ENCODE peak calls at places on chromosomes 5 and 9, in eight cellular contexts. O, D, W, C, I, V, N and L are unnamed samples.

GRCh38 chr5:127092690-127093089 is 19.4 kb upstream of the C5orf63 start:
- DNase-seq in O (no peak), D (no peak), W (peak; percentile 67), C (no peak), I (no peak), V (no peak), N (no peak), L (no peak)

GRCh38 chr5:88438006-88438405 is 169.4 kb upstream of the TMEM161B start:
- DNase-seq in O (no peak), D (peak; percentile 5), W (peak; percentile 38), C (no peak), I (no peak), V (no peak), N (no peak), L (no peak)

GRCh38 chr5:106167766-106168165 is 1503.0 kb downstream of the EFNA5 start:
- DNase-seq in O (no peak), D (no peak), W (peak; percentile 4), C (no peak), I (no peak), V (no peak), N (no peak), L (no peak)

GRCh38 chr5:128774605-128775004 is 190.7 kb upstream of the SLC27A6 start:
- DNase-seq in O (no peak), D (no peak), W (peak; percentile 95), C (no peak), I (no peak), V (no peak), N (no peak), L (no peak)

GRCh38 chr5:15850939-15851341 is 328.7 kb downstream of the MARCHF11 start:
- DNase-seq in O (no peak), D (no peak), W (no peak), C (no peak), I (no peak), V (no peak), N (no peak), L (no peak)

GRCh38 chr9:33024966-33025571 is at the start of gene DNAJA1:
- DNase-seq in O (peak; percentile 93), D (peak; percentile 79), W (peak; percentile 79), C (peak; percentile 95), I (peak; percentile 97), V (peak; percentile 95), N (peak; percentile 95), L (peak; percentile 97)

GRCh38 chr9:1870915-1871314 is 144.2 kb upstream of the SMARCA2 start:
- DNase-seq in O (no peak), D (no peak), W (no peak), C (no peak), I (no peak), V (no peak), N (no peak), L (no peak)

GRCh38 chr5:81513982-81514381 is 120.0 kb upstream of the ACOT12 start:
- DNase-seq in O (no peak), D (peak; percentile 5), W (no peak), C (peak; percentile 46), I (no peak), V (no peak), N (no peak), L (no peak)

GRCh38 chr9:136292591-136293448 is 11.1 kb downstream of the CCDC187 start:
- DNase-seq in O (no peak), D (no peak), W (no peak), C (no peak), I (peak; percentile 21), V (no peak), N (no peak), L (no peak)

GRCh38 chr5:125408582-125409069 is 662.2 kb upstream of the ZNF608 start:
- DNase-seq in O (no peak), D (peak; percentile 18), W (peak; percentile 95), C (no peak), I (no peak), V (no peak), N (peak; percentile 35), L (no peak)

GRCh38 chr9:87535817-87536539 is 38.3 kb downstream of the DAPK1 start:
- DNase-seq in O (no peak), D (no peak), W (no peak), C (peak; percentile 35), I (no peak), V (no peak), N (no peak), L (no peak)

GRCh38 chr9:114155263-114155966 is at the start of gene COL27A1:
- DNase-seq in O (peak; percentile 66), D (peak; percentile 82), W (peak; percentile 35), C (peak; percentile 51), I (peak; percentile 87), V (peak; percentile 85), N (peak; percentile 82), L (peak; percentile 91)

GRCh38 chr9:114154597-114155102 is 687 bp upstream of the COL27A1 start:
- DNase-seq in O (no peak), D (no peak), W (peak; percentile 23), C (no peak), I (no peak), V (no peak), N (no peak), L (no peak)

GRCh38 chr9:114156658-114157421 is 1.5 kb downstream of the COL27A1 start:
- DNase-seq in O (peak; percentile 62), D (peak; percentile 28), W (peak; percentile 85), C (no peak), I (peak; percentile 77), V (peak; percentile 64), N (peak; percentile 27), L (peak; percentile 77)

GRCh38 chr9:114156311-114156657 is 947 bp downstream of the COL27A1 start:
- DNase-seq in O (no peak), D (no peak), W (no peak), C (no peak), I (peak; percentile 66), V (no peak), N (no peak), L (no peak)

DNA sequence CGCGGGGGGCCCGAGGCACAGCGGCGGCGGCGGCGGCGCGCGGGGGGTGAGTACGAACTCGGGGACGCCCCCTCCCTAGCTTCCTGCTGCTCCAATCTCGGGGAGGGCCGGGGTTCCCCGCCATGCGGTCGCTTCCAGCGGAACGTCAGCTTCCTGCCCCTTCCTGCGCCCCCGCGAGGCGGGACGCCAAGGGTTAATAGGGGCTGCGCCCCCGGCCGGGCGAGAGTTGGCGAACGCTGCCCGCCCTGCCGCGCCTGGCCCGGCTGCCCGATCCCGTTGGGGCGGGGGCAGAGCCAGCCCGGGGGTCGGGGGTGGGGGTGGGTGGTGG is 594 bp downstream of the COL27A1 start:
- DNase-seq in O (no peak), D (no peak), W (no peak), C (no peak), I (peak; percentile 42), V (no peak), N (no peak), L (no peak)
- H3K27ac ChIP-seq in O (no peak overlapping the region), D (peak overlapping the region; percentile 69), W (no peak overlapping the region), C (no peak overlapping the region), I (peak overlapping the region; percentile 87), V (no peak overlapping the region), N (peak overlapping the region; percentile 73), L (no peak overlapping the region)

GRCh38 chr5:68661237-68661636 is 432.6 kb upstream of the SLC30A5 start:
- DNase-seq in O (no peak), D (peak; percentile 13), W (no peak), C (peak; percentile 13), I (no peak), V (no peak), N (peak; percentile 24), L (no peak)
- TF ChIP-seq CTCF in O (peak; percentile 25), D (peak; percentile 13), W (peak; percentile 22), C (peak; percentile 69), I (peak; percentile 38), V (peak; percentile 12), N (peak; percentile 28), L (peak; percentile 32)

DNA sequence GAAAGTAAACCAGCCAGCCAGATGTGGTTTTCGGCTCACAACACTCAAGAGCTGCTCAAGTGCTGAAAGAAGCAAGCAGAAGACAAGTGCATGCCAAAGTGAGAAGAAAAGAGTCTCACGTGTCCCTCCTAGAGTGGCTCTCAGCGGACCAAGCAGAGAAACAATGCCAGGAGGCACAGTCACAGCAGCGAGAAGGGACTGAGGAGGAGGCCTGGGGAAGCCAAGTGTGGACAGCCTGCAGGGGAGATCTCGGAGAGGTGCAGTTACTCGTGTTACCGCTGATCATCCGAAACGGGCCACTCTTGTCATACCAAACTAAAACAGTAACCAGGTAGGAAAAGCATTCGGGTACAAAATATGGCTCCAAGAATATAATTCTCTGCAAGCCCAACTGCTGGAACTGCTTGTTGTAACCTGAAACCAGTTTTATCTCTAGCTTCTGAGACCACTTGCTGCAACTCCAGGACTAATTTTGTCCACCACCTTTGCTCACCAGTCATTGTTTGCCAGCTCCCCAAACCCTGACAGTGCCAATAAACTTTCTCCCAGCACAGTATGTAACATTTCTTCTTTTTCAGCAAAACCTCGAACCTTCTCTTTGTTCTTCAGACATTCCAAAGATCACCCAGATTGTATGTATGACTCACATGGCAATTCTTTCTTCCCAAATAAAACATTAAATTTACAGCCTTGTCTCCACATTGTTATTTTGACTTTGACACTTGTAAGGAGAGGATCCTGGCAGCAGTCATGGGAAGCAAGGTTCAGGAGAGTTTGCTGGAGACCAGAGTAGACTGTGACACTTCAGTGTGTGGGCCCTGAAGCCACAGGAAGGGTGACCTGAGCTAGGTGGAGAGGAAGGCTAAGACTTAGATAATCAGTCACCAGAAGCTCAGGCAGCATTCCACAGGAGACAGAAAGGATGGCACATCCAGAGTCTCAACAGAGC is 6.3 kb downstream of the SLC35D2 start:
- DNase-seq in O (no peak), D (no peak), W (peak; percentile 85), C (no peak), I (no peak), V (peak; percentile 53), N (no peak), L (peak; percentile 70)
- H3K27ac ChIP-seq in O (no peak overlapping the region), D (peak overlapping the region; percentile 56), W (peak overlapping the region; percentile 44), C (no peak overlapping the region), I (no peak overlapping the region), V (no peak overlapping the region), N (peak overlapping the region; percentile 56), L (no peak overlapping the region)

GRCh38 chr9:124038790-124039633 is 27.4 kb downstream of the LHX2 start:
- DNase-seq in O (no peak), D (peak; percentile 34), W (no peak), C (no peak), I (no peak), V (no peak), N (no peak), L (peak; percentile 47)

GRCh38 chr9:124040186-124040920 is 28.8 kb downstream of the LHX2 start:
- DNase-seq in O (no peak), D (no peak), W (peak; percentile 64), C (no peak), I (no peak), V (no peak), N (no peak), L (no peak)

GRCh38 chr9:124036578-124036977 is 25.0 kb downstream of the LHX2 start:
- DNase-seq in O (no peak), D (no peak), W (no peak), C (no peak), I (no peak), V (no peak), N (no peak), L (no peak)

GRCh38 chr9:124038239-124038638 is 26.7 kb downstream of the LHX2 start:
- DNase-seq in O (no peak), D (no peak), W (no peak), C (no peak), I (no peak), V (no peak), N (no peak), L (peak; percentile 65)

DNA sequence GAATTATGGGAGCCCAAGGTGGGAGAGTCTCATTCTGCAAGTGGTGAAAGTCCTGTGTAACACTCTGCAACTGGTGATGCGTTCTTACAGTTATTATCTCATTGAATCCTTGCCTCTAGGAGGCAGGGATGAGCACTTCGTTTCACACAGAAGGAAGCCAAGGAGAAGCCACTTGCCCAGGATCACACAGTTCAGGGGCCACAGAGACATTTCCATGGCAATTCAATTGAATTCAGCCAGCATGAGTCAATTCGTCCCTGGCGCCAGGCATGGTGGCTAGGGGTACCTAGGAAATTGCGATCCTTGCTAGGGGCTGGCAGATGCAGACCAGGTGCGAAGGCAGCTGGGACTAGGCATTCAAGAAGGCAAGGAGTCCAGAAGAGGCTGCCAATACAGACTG is 26.2 kb downstream of the LHX2 start:
- DNase-seq in O (no peak), D (no peak), W (no peak), C (no peak), I (no peak), V (no peak), N (no peak), L (peak; percentile 22)
- TF ChIP-seq CTCF in O (no peak), D (no peak), W (no peak), C (peak; percentile 31), I (no peak), V (no peak), N (no peak), L (no peak)